ENCODE peak calls at places on chromosomes 2 and 18, in four cellular contexts. One of them, this sample, is unnamed.

GRCh38 chr2:3113122-3113521 is 264.5 kb downstream of the EIPR1 start:
- DNase-seq in activated CD4-positive, alpha-beta T cell treated with anti-CD3 and anti-CD28 coated beads, Interleukin-2, amount 50 U/mL, for 1 hour: no peak
- DNase-seq in 8988T: no peak
- DNase-seq in activated naive CD4-positive, alpha-beta T cell treated with anti-CD3 and anti-CD28 coated beads, Interleukin-2, amount 50 U/mL, for 72 hours: no peak
- DNase-seq in this sample: no peak

GRCh38 chr2:30994227-30995056 is 143.8 kb downstream of the GALNT14 start:
- DNase-seq in activated CD4-positive, alpha-beta T cell treated with anti-CD3 and anti-CD28 coated beads, Interleukin-2, amount 50 U/mL, for 1 hour: no peak
- DNase-seq in 8988T: no peak
- DNase-seq in activated naive CD4-positive, alpha-beta T cell treated with anti-CD3 and anti-CD28 coated beads, Interleukin-2, amount 50 U/mL, for 72 hours: no peak
- DNase-seq in this sample: no peak

GRCh38 chr18:22174341-22175148 is 5.2 kb downstream of the GATA6 start:
- DNase-seq in activated CD4-positive, alpha-beta T cell treated with anti-CD3 and anti-CD28 coated beads, Interleukin-2, amount 50 U/mL, for 1 hour: no peak
- DNase-seq in 8988T: no peak
- DNase-seq in activated naive CD4-positive, alpha-beta T cell treated with anti-CD3 and anti-CD28 coated beads, Interleukin-2, amount 50 U/mL, for 72 hours: no peak
- DNase-seq in this sample: no peak

GRCh38 chr18:53070706-53071105 is 730.7 kb downstream of the DCC start:
- DNase-seq in activated CD4-positive, alpha-beta T cell treated with anti-CD3 and anti-CD28 coated beads, Interleukin-2, amount 50 U/mL, for 1 hour: no peak
- DNase-seq in 8988T: no peak
- DNase-seq in activated naive CD4-positive, alpha-beta T cell treated with anti-CD3 and anti-CD28 coated beads, Interleukin-2, amount 50 U/mL, for 72 hours: no peak
- DNase-seq in this sample: no peak

GRCh38 chr18:49728542-49728941 is 84.8 kb downstream of the ACAA2 start:
- DNase-seq in activated CD4-positive, alpha-beta T cell treated with anti-CD3 and anti-CD28 coated beads, Interleukin-2, amount 50 U/mL, for 1 hour: peak
- DNase-seq in 8988T: peak
- DNase-seq in activated naive CD4-positive, alpha-beta T cell treated with anti-CD3 and anti-CD28 coated beads, Interleukin-2, amount 50 U/mL, for 72 hours: peak
- DNase-seq in this sample: peak

GRCh38 chr2:158726906-158727592 is 68.1 kb upstream of the DAPL1 start:
- DNase-seq in activated CD4-positive, alpha-beta T cell treated with anti-CD3 and anti-CD28 coated beads, Interleukin-2, amount 50 U/mL, for 1 hour: no peak
- DNase-seq in 8988T: no peak
- DNase-seq in activated naive CD4-positive, alpha-beta T cell treated with anti-CD3 and anti-CD28 coated beads, Interleukin-2, amount 50 U/mL, for 72 hours: no peak
- DNase-seq in this sample: no peak

GRCh38 chr2:18976112-18976961 is 382.1 kb downstream of the OSR1 start:
- DNase-seq in activated CD4-positive, alpha-beta T cell treated with anti-CD3 and anti-CD28 coated beads, Interleukin-2, amount 50 U/mL, for 1 hour: no peak
- DNase-seq in 8988T: no peak
- DNase-seq in activated naive CD4-positive, alpha-beta T cell treated with anti-CD3 and anti-CD28 coated beads, Interleukin-2, amount 50 U/mL, for 72 hours: no peak
- DNase-seq in this sample: peak

GRCh38 chr18:76434452-76434851 is 60.6 kb downstream of the ZNF516 start:
- DNase-seq in activated CD4-positive, alpha-beta T cell treated with anti-CD3 and anti-CD28 coated beads, Interleukin-2, amount 50 U/mL, for 1 hour: no peak
- DNase-seq in 8988T: no peak
- DNase-seq in activated naive CD4-positive, alpha-beta T cell treated with anti-CD3 and anti-CD28 coated beads, Interleukin-2, amount 50 U/mL, for 72 hours: no peak
- DNase-seq in this sample: no peak

GRCh38 chr2:28400434-28400833 is 7.8 kb downstream of the FOSL2 start:
- DNase-seq in activated CD4-positive, alpha-beta T cell treated with anti-CD3 and anti-CD28 coated beads, Interleukin-2, amount 50 U/mL, for 1 hour: no peak
- DNase-seq in 8988T: no peak
- DNase-seq in activated naive CD4-positive, alpha-beta T cell treated with anti-CD3 and anti-CD28 coated beads, Interleukin-2, amount 50 U/mL, for 72 hours: no peak
- DNase-seq in this sample: no peak

GRCh38 chr2:31688282-31688681 is 107.5 kb upstream of the SRD5A2 start:
- DNase-seq in activated CD4-positive, alpha-beta T cell treated with anti-CD3 and anti-CD28 coated beads, Interleukin-2, amount 50 U/mL, for 1 hour: no peak
- DNase-seq in 8988T: no peak
- DNase-seq in activated naive CD4-positive, alpha-beta T cell treated with anti-CD3 and anti-CD28 coated beads, Interleukin-2, amount 50 U/mL, for 72 hours: peak
- DNase-seq in this sample: no peak

GRCh38 chr2:111017034-111017640 is 103.6 kb upstream of the BCL2L11 start:
- DNase-seq in activated CD4-positive, alpha-beta T cell treated with anti-CD3 and anti-CD28 coated beads, Interleukin-2, amount 50 U/mL, for 1 hour: no peak
- DNase-seq in 8988T: no peak
- DNase-seq in activated naive CD4-positive, alpha-beta T cell treated with anti-CD3 and anti-CD28 coated beads, Interleukin-2, amount 50 U/mL, for 72 hours: no peak
- DNase-seq in this sample: no peak

GRCh38 chr2:39127973-39128372 is 7.1 kb upstream of the SOS1 start:
- DNase-seq in activated CD4-positive, alpha-beta T cell treated with anti-CD3 and anti-CD28 coated beads, Interleukin-2, amount 50 U/mL, for 1 hour: peak
- DNase-seq in 8988T: no peak
- DNase-seq in activated naive CD4-positive, alpha-beta T cell treated with anti-CD3 and anti-CD28 coated beads, Interleukin-2, amount 50 U/mL, for 72 hours: peak
- DNase-seq in this sample: no peak

This sample was measured in hepatic stellate cell.